ENCODE peak calls at places on chromosomes 13 and 19, in ten cellular contexts. A is T-helper 2 cell treated with Interferon-gamma antibody and Interleukin-4, amounts not matched to agents 5 μg/mL and 100 μg/mL, for 36 hours; K is smooth muscle cell of the brain vasculature; Y is G401; S is right lobe of liver; Q is GF-D8; M is body of pancreas; B is DMS153; X is HTR-8/SVneo; T is AG10803. G is an unnamed sample.

GRCh38 chr13:110248449-110249143 is 58.4 kb downstream of the COL4A1 start:
- DNase-seq in A (no peak), K (no peak), Y (no peak), S (peak), Q (no peak), M (no peak), B (no peak), X (no peak), T (no peak), G (no peak)

GRCh38 chr13:97946951-97947588 is 6.4 kb upstream of the IPO5 start:
- DNase-seq in A (no peak), K (peak), Y (no peak), S (no peak), Q (no peak), M (no peak), B (no peak), X (peak), T (peak), G (no peak)

GRCh38 chr19:17863520-17864182 is 3.9 kb downstream of the RPL18A start:
- DNase-seq in A (no peak), K (no peak), Y (peak), S (no peak), Q (no peak), M (no peak), B (no peak), X (no peak), T (no peak), G (no peak)

GRCh38 chr19:50821622-50822021 is 2.0 kb downstream of the KLK1 start:
- DNase-seq in A (no peak), K (no peak), Y (no peak), S (no peak), Q (no peak), M (peak), B (no peak), X (no peak), T (no peak), G (no peak)

GRCh38 chr19:1773173-1773572 is 19.9 kb downstream of the ONECUT3 start:
- DNase-seq in A (no peak), K (no peak), Y (no peak), S (no peak), Q (no peak), M (no peak), B (no peak), X (peak), T (peak), G (no peak)

GRCh38 chr13:104949840-104950805 is 1585.3 kb downstream of the EFNB2 start:
- DNase-seq in A (no peak), K (no peak), Y (no peak), S (no peak), Q (no peak), M (no peak), B (no peak), X (no peak), T (no peak), G (no peak)

GRCh38 chr13:47480121-47480520 is 521.0 kb downstream of the SUCLA2 start:
- DNase-seq in A (no peak), K (no peak), Y (no peak), S (no peak), Q (no peak), M (no peak), B (no peak), X (no peak), T (peak), G (no peak)

GRCh38 chr13:48156466-48156865 is 61.6 kb upstream of the MED4 start:
- DNase-seq in A (peak), K (no peak), Y (no peak), S (no peak), Q (no peak), M (no peak), B (no peak), X (no peak), T (no peak), G (no peak)

GRCh38 chr13:90545070-90545840 is 802.2 kb upstream of the MIR17HG start:
- DNase-seq in A (no peak), K (no peak), Y (no peak), S (no peak), Q (no peak), M (no peak), B (peak), X (no peak), T (no peak), G (no peak)

GRCh38 chr13:50015263-50015662 is at the start of gene KCNRG:
- DNase-seq in A (no peak), K (no peak), Y (peak), S (no peak), Q (no peak), M (no peak), B (peak), X (no peak), T (peak), G (no peak)

GRCh38 chr13:23671367-23671766 is 101.2 kb downstream of the TNFRSF19 start:
- DNase-seq in A (no peak), K (no peak), Y (no peak), S (no peak), Q (no peak), M (no peak), B (no peak), X (no peak), T (peak), G (no peak)

GRCh38 chr19:39347332-39348227 is 5.4 kb downstream of the SAMD4B start:
- DNase-seq in A (no peak), K (no peak), Y (no peak), S (no peak), Q (no peak), M (no peak), B (no peak), X (no peak), T (no peak), G (no peak)

GRCh38 chr19:13401388-13401787 is 104.9 kb downstream of the CACNA1A start:
- DNase-seq in A (no peak), K (no peak), Y (no peak), S (no peak), Q (no peak), M (no peak), B (no peak), X (no peak), T (peak), G (no peak)

GRCh38 chr13:85266331-85266730 is 532.9 kb downstream of the SLITRK6 start:
- DNase-seq in A (no peak), K (no peak), Y (no peak), S (no peak), Q (no peak), M (no peak), B (peak), X (no peak), T (no peak), G (no peak)

GRCh38 chr19:36115453-36116343 is at the start of gene TBCB:
- DNase-seq in A (no peak), K (no peak), Y (no peak), S (peak), Q (peak), M (no peak), B (no peak), X (peak), T (peak), G (peak)

GRCh38 chr13:65724261-65724660 is 1505.9 kb downstream of the PCDH9 start:
- DNase-seq in A (no peak), K (no peak), Y (no peak), S (no peak), Q (no peak), M (no peak), B (no peak), X (no peak), T (peak), G (no peak)

GRCh38 chr13:112483299-112483698 is 104.7 kb downstream of the TUBGCP3 start:
- DNase-seq in A (no peak), K (no peak), Y (no peak), S (no peak), Q (no peak), M (no peak), B (no peak), X (no peak), T (no peak), G (no peak)

GRCh38 chr19:45553464-45553863 is 31.1 kb downstream of the OPA3 start:
- DNase-seq in A (no peak), K (no peak), Y (peak), S (no peak), Q (no peak), M (peak), B (no peak), X (no peak), T (no peak), G (no peak)

GRCh38 chr19:58038688-58039204 is 4.9 kb downstream of the ZSCAN1 start:
- DNase-seq in A (no peak), K (no peak), Y (peak), S (no peak), Q (no peak), M (no peak), B (no peak), X (no peak), T (no peak), G (no peak)

GRCh38 chr19:623974-624373 is 9.4 kb downstream of the POLRMT start:
- DNase-seq in A (no peak), K (peak), Y (no peak), S (no peak), Q (no peak), M (no peak), B (no peak), X (no peak), T (peak), G (no peak)

GRCh38 chr13:100361504-100361903 is 227.1 kb downstream of the GGACT start:
- DNase-seq in A (no peak), K (no peak), Y (no peak), S (no peak), Q (no peak), M (no peak), B (no peak), X (no peak), T (peak), G (no peak)

GRCh38 chr19:41244117-41244516 is 20.1 kb upstream of the HNRNPUL1 start:
- DNase-seq in A (no peak), K (no peak), Y (no peak), S (no peak), Q (no peak), M (no peak), B (no peak), X (no peak), T (no peak), G (no peak)

GRCh38 chr13:37225414-37226047 is 120.1 kb upstream of the CSNK1A1L start:
- DNase-seq in A (no peak), K (no peak), Y (no peak), S (no peak), Q (no peak), M (no peak), B (no peak), X (no peak), T (peak), G (no peak)

GRCh38 chr19:33098023-33098652 is 17.2 kb downstream of the GPATCH1 start:
- DNase-seq in A (no peak), K (no peak), Y (no peak), S (peak), Q (no peak), M (peak), B (no peak), X (no peak), T (no peak), G (no peak)

GRCh38 chr13:25286308-25286968 is 850 bp downstream of the MTMR6 start:
- DNase-seq in A (peak), K (no peak), Y (peak), S (no peak), Q (peak), M (peak), B (no peak), X (no peak), T (peak), G (no peak)

GRCh38 chr13:98291658-98292057 is 114.6 kb upstream of the RNF113B start:
- DNase-seq in A (no peak), K (no peak), Y (no peak), S (no peak), Q (no peak), M (peak), B (no peak), X (no peak), T (no peak), G (no peak)

GRCh38 chr13:88288326-88288725 is 617.2 kb downstream of the SLITRK5 start:
- DNase-seq in A (no peak), K (no peak), Y (no peak), S (no peak), Q (no peak), M (no peak), B (no peak), X (no peak), T (no peak), G (no peak)

GRCh38 chr13:68190826-68191225 is 960.7 kb upstream of the PCDH9 start:
- DNase-seq in A (no peak), K (no peak), Y (no peak), S (no peak), Q (no peak), M (no peak), B (no peak), X (peak), T (no peak), G (no peak)

GRCh38 chr13:26220575-26220974 is 1.5 kb downstream of the RNF6 start:
- DNase-seq in A (no peak), K (no peak), Y (no peak), S (no peak), Q (no peak), M (no peak), B (no peak), X (no peak), T (peak), G (no peak)

GRCh38 chr13:41179593-41180250 is 14.6 kb downstream of the KBTBD7 start:
- DNase-seq in A (no peak), K (no peak), Y (no peak), S (no peak), Q (no peak), M (no peak), B (no peak), X (no peak), T (peak), G (no peak)

GRCh38 chr13:32917504-32917903 is 98.7 kb upstream of the KL start:
- DNase-seq in A (peak), K (no peak), Y (no peak), S (no peak), Q (no peak), M (no peak), B (no peak), X (no peak), T (no peak), G (no peak)

GRCh38 chr13:114017028-114017630 is 43.3 kb upstream of the C13orf46 start:
- DNase-seq in A (no peak), K (no peak), Y (no peak), S (no peak), Q (no peak), M (no peak), B (no peak), X (no peak), T (peak), G (no peak)

GRCh38 chr19:28349604-28350003 is 863.3 kb downstream of the UQCRFS1 start:
- DNase-seq in A (no peak), K (no peak), Y (no peak), S (no peak), Q (peak), M (no peak), B (no peak), X (no peak), T (no peak), G (no peak)

GRCh38 chr19:35963514-35963913 is 27.3 kb downstream of the LRFN3 start:
- DNase-seq in A (peak), K (peak), Y (no peak), S (no peak), Q (no peak), M (peak), B (no peak), X (no peak), T (peak), G (no peak)

GRCh38 chr19:55173717-55174409 is 6.2 kb downstream of the SYT5 start:
- DNase-seq in A (peak), K (no peak), Y (peak), S (no peak), Q (no peak), M (peak), B (peak), X (peak), T (peak), G (no peak)

GRCh38 chr19:38862321-38863059 is 12.7 kb upstream of the HNRNPL start:
- DNase-seq in A (no peak), K (no peak), Y (no peak), S (no peak), Q (peak), M (peak), B (peak), X (peak), T (peak), G (no peak)

GRCh38 chr19:44747739-44748425 is 626 bp upstream of the BCL3 start:
- DNase-seq in A (no peak), K (no peak), Y (peak), S (peak), Q (peak), M (peak), B (no peak), X (peak), T (peak), G (peak)

GRCh38 chr13:21657538-21657937 is 13.3 kb upstream of the FGF9 start:
- DNase-seq in A (no peak), K (no peak), Y (no peak), S (no peak), Q (no peak), M (no peak), B (no peak), X (no peak), T (peak), G (no peak)